ENCODE peak calls at places on chromosomes 12 and 14, in four cellular contexts. G is GM23338, W is WTC11, Y is GM12878. Z is an unnamed sample.

GRCh38 chr12:50057000-50057841 is at the start of gene ASIC1:
- DNase-seq in G (peak; percentile 79), W (peak; percentile 77), Y (no peak), Z (peak; percentile 83)

GRCh38 chr12:45727994-45728624 is 1.4 kb upstream of the ARID2 start:
- DNase-seq in G (no peak), W (no peak), Y (no peak), Z (no peak)

GRCh38 chr14:52313903-52314481 is at the start of gene PTGER2:
- DNase-seq in G (peak; percentile 70), W (peak; percentile 61), Y (no peak), Z (peak; percentile 71)

GRCh38 chr12:127263621-127264020 is 1003.3 kb upstream of the TMEM132C start:
- DNase-seq in G (no peak), W (no peak), Y (no peak), Z (no peak)

GRCh38 chr12:97977870-97978269 is 515.3 kb downstream of the RMST start:
- DNase-seq in G (no peak), W (no peak), Y (no peak), Z (no peak)

GRCh38 chr14:26137161-26137560 is 460.7 kb downstream of the NOVA1 start:
- DNase-seq in G (no peak), W (peak; percentile 21), Y (no peak), Z (no peak)

GRCh38 chr12:14691560-14691959 is 4.8 kb downstream of the GUCY2C start:
- DNase-seq in G (no peak), W (no peak), Y (no peak), Z (no peak)

GRCh38 chr14:100078997-100079561 is 13.9 kb downstream of the EVL start:
- DNase-seq in G (peak; percentile 63), W (peak; percentile 56), Y (no peak), Z (peak; percentile 76)

GRCh38 chr12:32400114-32400672 is 835 bp downstream of the FGD4 start:
- DNase-seq in G (peak; percentile 77), W (peak; percentile 52), Y (no peak), Z (peak; percentile 9)

GRCh38 chr12:127169321-127170270 is 1097.4 kb upstream of the TMEM132C start:
- DNase-seq in G (no peak), W (no peak), Y (no peak), Z (no peak)

GRCh38 chr14:35121026-35121886 is 534 bp downstream of the PPP2R3C start:
- DNase-seq in G (no peak), W (no peak), Y (no peak), Z (peak; percentile 45)

GRCh38 chr12:46702581-46703344 is 123.0 kb downstream of the SLC38A4 start:
- DNase-seq in G (no peak), W (no peak), Y (no peak), Z (no peak)

GRCh38 chr12:1117970-1118563 is 127.0 kb downstream of the ERC1 start:
- DNase-seq in G (peak; percentile 79), W (peak; percentile 66), Y (no peak), Z (peak; percentile 17)

GRCh38 chr12:101698782-101699347 is 1.4 kb downstream of the CHPT1 start:
- DNase-seq in G (no peak), W (no peak), Y (no peak), Z (peak; percentile 47)

GRCh38 chr14:31204593-31205534 is 2.7 kb downstream of the HECTD1 start:
- DNase-seq in G (no peak), W (no peak), Y (no peak), Z (no peak)

GRCh38 chr14:102591372-102591943 is 991 bp upstream of the RCOR1 start:
- DNase-seq in G (peak; percentile 68), W (peak; percentile 34), Y (no peak), Z (peak; percentile 42)

GRCh38 chr14:102588821-102589220 is 3.6 kb upstream of the RCOR1 start:
- DNase-seq in G (no peak), W (no peak), Y (no peak), Z (no peak)

GRCh38 chr14:102591944-102592772 is at the start of gene RCOR1:
- DNase-seq in G (peak; percentile 98), W (peak; percentile 98), Y (peak; percentile 80), Z (peak; percentile 88)

GRCh38 chr14:102589761-102590290 is 2.6 kb upstream of the RCOR1 start:
- DNase-seq in G (peak; percentile 42), W (no peak), Y (no peak), Z (no peak)

DNA sequence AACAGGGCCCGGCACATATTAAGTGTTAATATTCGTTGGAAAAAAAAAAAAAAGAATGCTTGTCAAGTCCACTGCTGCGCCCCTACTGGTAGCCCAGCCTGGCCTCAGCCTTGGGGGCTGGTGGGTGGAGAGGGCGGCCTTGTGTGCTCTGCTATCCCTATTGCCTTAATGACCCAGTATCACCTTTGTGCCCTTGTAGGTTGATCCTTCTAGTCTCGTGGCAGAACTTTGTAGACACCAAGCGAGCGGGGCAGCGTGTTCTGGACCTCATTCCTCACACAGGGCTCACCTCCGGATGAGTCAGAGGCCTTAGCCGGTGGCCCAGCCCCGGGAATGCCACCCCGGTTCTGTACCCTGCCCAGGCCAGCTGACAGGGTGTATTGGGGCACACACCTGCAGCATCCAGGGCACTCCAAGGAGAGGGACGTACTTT is 1.8 kb upstream of the RCOR1 start:
- DNase-seq in G (peak; percentile 84), W (peak; percentile 73), Y (no peak), Z (peak; percentile 48)
- TF ChIP-seq CTCF in G (peak; percentile 69), W (peak; percentile 18), Y (peak; percentile 32), Z (peak; percentile 65)

GRCh38 chr12:65305346-65305950 is 27.0 kb downstream of the MSRB3 start:
- DNase-seq in G (no peak), W (no peak), Y (no peak), Z (no peak)

GRCh38 chr12:65308601-65309071 is 30.2 kb downstream of the MSRB3 start:
- DNase-seq in G (no peak), W (no peak), Y (no peak), Z (no peak)

GRCh38 chr12:65308001-65308400 is 29.5 kb downstream of the MSRB3 start:
- DNase-seq in G (no peak), W (no peak), Y (no peak), Z (no peak)

GRCh38 chr12:65306229-65306602 is 27.7 kb downstream of the MSRB3 start:
- DNase-seq in G (no peak), W (no peak), Y (no peak), Z (no peak)

DNA sequence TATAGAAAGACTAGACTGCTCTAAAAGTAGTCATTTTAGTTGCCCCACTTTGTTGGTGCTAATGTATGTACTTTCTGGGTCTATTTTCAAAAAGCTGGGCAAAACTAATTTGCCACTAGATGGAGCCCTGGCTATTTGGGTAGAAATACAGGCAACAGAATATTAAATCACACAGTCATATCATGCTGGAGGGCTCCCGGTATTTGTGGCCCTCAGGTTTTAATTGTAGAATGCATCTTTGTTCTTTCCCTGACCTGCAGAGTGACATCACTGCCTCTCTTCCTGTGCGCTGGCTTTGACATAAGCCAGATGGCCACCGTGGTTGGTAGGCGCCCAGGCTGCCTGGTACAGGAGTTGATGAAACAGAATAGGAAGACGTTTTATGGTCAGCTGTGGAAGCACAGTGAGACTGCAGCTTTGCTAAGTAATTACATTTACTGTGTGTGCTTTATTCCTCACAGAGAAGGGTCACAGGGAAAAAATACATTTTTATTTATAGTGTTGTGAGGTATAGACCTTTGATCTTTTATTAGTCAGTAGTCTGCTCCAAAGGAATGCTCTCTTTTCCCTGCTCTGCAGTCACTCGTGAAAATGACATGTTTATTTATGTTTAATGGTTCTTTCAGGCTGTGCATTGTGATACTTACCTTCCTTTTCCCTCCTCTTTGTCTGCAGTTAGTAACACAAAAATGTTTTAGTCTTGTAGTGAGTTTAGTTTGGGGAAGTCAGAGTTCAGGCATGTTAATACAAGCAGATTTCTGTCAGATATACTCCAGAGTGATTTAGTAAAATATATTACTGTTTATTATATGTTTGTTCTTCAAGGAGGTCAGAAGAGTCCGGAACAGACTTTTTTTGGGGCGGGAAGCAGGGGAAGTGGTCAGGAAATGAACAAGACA is 28.4 kb downstream of the MSRB3 start:
- DNase-seq in G (peak; percentile 63), W (no peak), Y (no peak), Z (no peak)
- TF ChIP-seq CREB1 in G (no peak), W (no peak), Y (no peak), Z (no peak)

DNA sequence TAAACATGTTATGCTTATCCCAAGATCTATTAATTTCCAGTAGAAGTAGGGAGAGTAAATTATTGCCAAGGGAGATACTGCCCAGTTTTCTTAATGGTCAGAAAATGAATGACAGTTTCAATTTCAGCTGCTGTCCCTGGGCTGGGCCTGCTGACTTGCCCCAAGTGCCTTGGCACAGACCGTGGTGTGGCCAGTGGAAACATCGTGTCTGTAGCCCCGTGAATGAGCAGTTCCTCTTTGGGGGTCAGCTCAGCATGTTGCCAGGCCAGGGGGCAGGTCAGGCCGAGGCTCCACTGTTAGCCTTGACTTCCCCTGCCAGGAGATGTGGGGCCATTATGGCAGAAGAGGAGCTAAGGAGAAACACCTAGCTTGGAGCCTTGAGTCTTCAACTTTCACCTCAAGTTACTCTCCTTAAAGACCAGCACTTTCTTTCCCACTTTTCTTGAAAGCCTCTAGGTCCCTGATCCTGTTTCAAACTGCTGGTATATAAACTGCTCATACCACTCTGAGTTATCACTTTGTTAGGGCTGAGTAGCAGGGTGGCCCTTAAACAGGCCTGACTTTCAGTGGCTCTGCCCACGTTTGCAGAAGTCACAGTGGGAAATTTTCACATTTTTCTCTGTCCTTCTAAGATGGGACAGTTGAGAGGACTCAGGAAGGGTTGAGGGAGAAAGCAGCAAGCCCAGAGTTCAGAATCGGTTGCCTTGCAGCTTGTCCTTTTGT is 73.2 kb downstream of the SUSD6 start:
- DNase-seq in G (no peak), W (no peak), Y (no peak), Z (no peak)
- TF ChIP-seq CTCF in G (no peak), W (no peak), Y (no peak), Z (no peak)

DNA sequence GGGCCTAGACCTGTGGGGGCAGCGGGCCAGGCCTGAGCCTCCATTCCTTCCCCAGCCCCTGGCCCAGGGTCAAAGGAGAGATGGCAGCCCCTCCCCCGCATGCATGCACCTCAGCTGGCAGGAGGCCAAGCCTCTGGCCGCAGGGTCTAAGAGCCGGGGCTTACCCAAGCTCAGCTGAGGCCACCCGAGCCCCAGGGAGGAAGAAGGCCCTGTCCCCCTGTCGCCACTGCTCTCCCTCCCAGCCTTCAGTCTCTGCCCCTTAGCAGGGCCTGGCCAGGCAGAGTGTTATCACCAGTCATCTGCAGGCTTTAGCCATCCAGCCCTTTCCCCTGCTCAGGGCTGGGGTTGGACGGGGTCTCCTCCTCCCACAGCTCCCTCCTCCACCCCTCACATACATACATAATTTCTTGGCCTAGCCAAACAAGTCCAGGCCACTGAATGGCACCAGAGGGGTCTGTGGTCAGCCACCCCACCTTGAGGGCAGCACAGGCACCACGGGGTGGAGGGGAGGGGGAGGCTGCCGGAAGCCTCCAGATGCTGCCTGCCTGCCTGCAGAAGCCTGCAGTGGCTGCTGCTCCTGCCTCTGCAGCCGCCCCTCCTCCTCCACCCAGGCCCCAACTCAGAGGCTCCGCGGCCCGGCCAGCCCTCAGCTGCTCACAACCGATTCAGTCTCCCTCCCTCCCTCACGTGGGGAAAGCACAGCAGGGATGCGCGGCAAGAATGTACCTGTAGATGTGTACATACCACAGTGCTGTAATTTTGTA is 22.8 kb downstream of the RAB35 start:
- DNase-seq in G (peak; percentile 89), W (peak; percentile 85), Y (no peak), Z (peak; percentile 42)
- TF ChIP-seq CREB1 in G (no peak), W (no peak), Y (no peak), Z (no peak)

GRCh38 chr14:65832431-65833253 is 420.1 kb downstream of the FUT8 start:
- DNase-seq in G (peak; percentile 51), W (no peak), Y (no peak), Z (no peak)
- TF ChIP-seq CTCF in G (peak; percentile 47), W (no peak), Y (peak; percentile 10), Z (peak; percentile 20)

GRCh38 chr14:50943943-50944646 is at the start of gene PYGL:
- DNase-seq in G (peak; percentile 89), W (peak; percentile 78), Y (no peak), Z (peak; percentile 68)
- TF ChIP-seq CREB1 in G (no peak), W (no peak), Y (no peak), Z (peak; percentile 43)

Z was measured in K562.